ENCODE peak calls at places on chromosomes 6 and 20, in five cellular contexts. One of them, this sample, is unnamed.

GRCh38 chr6:65199683-65200082 is 507.3 kb downstream of the EYS start:
- DNase-seq in GM23248: no peak
- DNase-seq in fibroblast of villous mesenchyme: no peak
- DNase-seq in T follicular helper cell: no peak
- DNase-seq in CD14-positive monocyte: no peak
- DNase-seq in this sample: no peak

GRCh38 chr6:77015350-77015749 is 447.9 kb downstream of the HTR1B start:
- DNase-seq in T follicular helper cell: no peak
- DNase-seq in fibroblast of villous mesenchyme: peak
- DNase-seq in CD14-positive monocyte: no peak
- DNase-seq in GM23248: peak
- DNase-seq in this sample: no peak

GRCh38 chr6:159952289-159953005 is 16.4 kb upstream of the IGF2R start:
- DNase-seq in CD14-positive monocyte: no peak
- DNase-seq in GM23248: no peak
- DNase-seq in T follicular helper cell: no peak
- DNase-seq in fibroblast of villous mesenchyme: no peak
- DNase-seq in this sample: no peak

GRCh38 chr6:130357436-130357835 is 8.4 kb upstream of the TMEM200A start:
- DNase-seq in CD14-positive monocyte: no peak
- DNase-seq in fibroblast of villous mesenchyme: no peak
- DNase-seq in GM23248: no peak
- DNase-seq in T follicular helper cell: no peak
- DNase-seq in this sample: no peak

GRCh38 chr20:48965189-48965910 is 43.8 kb downstream of the ARFGEF2 start:
- DNase-seq in T follicular helper cell: no peak
- DNase-seq in fibroblast of villous mesenchyme: peak
- DNase-seq in CD14-positive monocyte: no peak
- DNase-seq in GM23248: peak
- DNase-seq in this sample: no peak

GRCh38 chr6:131035582-131035981 is 27.5 kb downstream of the EPB41L2 start:
- DNase-seq in T follicular helper cell: no peak
- DNase-seq in fibroblast of villous mesenchyme: no peak
- DNase-seq in GM23248: no peak
- DNase-seq in CD14-positive monocyte: no peak
- DNase-seq in this sample: no peak

GRCh38 chr6:118650500-118651281 is 700 bp downstream of the CEP85L start:
- DNase-seq in GM23248: peak
- DNase-seq in T follicular helper cell: peak
- DNase-seq in CD14-positive monocyte: peak
- DNase-seq in fibroblast of villous mesenchyme: peak
- DNase-seq in this sample: no peak

GRCh38 chr20:17499041-17499440 is 32.1 kb downstream of the BFSP1 start:
- DNase-seq in CD14-positive monocyte: no peak
- DNase-seq in fibroblast of villous mesenchyme: peak
- DNase-seq in T follicular helper cell: no peak
- DNase-seq in GM23248: peak
- DNase-seq in this sample: no peak

GRCh38 chr6:43924222-43924702 is 154.3 kb downstream of the VEGFA start:
- DNase-seq in fibroblast of villous mesenchyme: no peak
- DNase-seq in T follicular helper cell: no peak
- DNase-seq in CD14-positive monocyte: peak
- DNase-seq in GM23248: peak
- DNase-seq in this sample: no peak

GRCh38 chr6:47681201-47681990 is 17.0 kb upstream of the ADGRF4 start:
- DNase-seq in GM23248: no peak
- DNase-seq in fibroblast of villous mesenchyme: no peak
- DNase-seq in T follicular helper cell: no peak
- DNase-seq in CD14-positive monocyte: no peak
- DNase-seq in this sample: no peak

GRCh38 chr20:8862092-8862491 is 206.8 kb upstream of the PLCB4 start:
- DNase-seq in fibroblast of villous mesenchyme: no peak
- DNase-seq in CD14-positive monocyte: no peak
- DNase-seq in GM23248: no peak
- DNase-seq in T follicular helper cell: no peak
- DNase-seq in this sample: no peak

GRCh38 chr6:170459451-170459850 is 93.7 kb downstream of the PSMB1 start:
- DNase-seq in fibroblast of villous mesenchyme: peak
- DNase-seq in CD14-positive monocyte: no peak
- DNase-seq in T follicular helper cell: no peak
- DNase-seq in GM23248: peak
- DNase-seq in this sample: no peak

GRCh38 chr6:44593539-44593944 is 206.0 kb downstream of the CDC5L start:
- DNase-seq in fibroblast of villous mesenchyme: peak
- DNase-seq in GM23248: peak
- DNase-seq in CD14-positive monocyte: no peak
- DNase-seq in T follicular helper cell: peak
- DNase-seq in this sample: peak

GRCh38 chr6:56759521-56759920 is 116.8 kb upstream of the DST start:
- DNase-seq in GM23248: no peak
- DNase-seq in fibroblast of villous mesenchyme: no peak
- DNase-seq in CD14-positive monocyte: no peak
- DNase-seq in T follicular helper cell: no peak
- DNase-seq in this sample: no peak

GRCh38 chr6:5981274-5982026 is 25.3 kb downstream of the NRN1 start:
- DNase-seq in CD14-positive monocyte: no peak
- DNase-seq in T follicular helper cell: no peak
- DNase-seq in GM23248: peak
- DNase-seq in fibroblast of villous mesenchyme: no peak
- DNase-seq in this sample: no peak

GRCh38 chr6:152859225-152859624 is 108.6 kb downstream of the VIP start:
- DNase-seq in fibroblast of villous mesenchyme: peak
- DNase-seq in GM23248: no peak
- DNase-seq in CD14-positive monocyte: no peak
- DNase-seq in T follicular helper cell: no peak
- DNase-seq in this sample: no peak

GRCh38 chr20:4956200-4956810 is 45.0 kb downstream of the SLC23A2 start:
- DNase-seq in GM23248: peak
- DNase-seq in CD14-positive monocyte: no peak
- DNase-seq in fibroblast of villous mesenchyme: peak
- DNase-seq in T follicular helper cell: no peak
- DNase-seq in this sample: peak

GRCh38 chr6:106309766-106310373 is 15.7 kb downstream of the ATG5 start:
- DNase-seq in CD14-positive monocyte: no peak
- DNase-seq in T follicular helper cell: no peak
- DNase-seq in fibroblast of villous mesenchyme: peak
- DNase-seq in GM23248: peak
- DNase-seq in this sample: no peak

GRCh38 chr6:20789162-20789561 is 254.9 kb downstream of the CDKAL1 start:
- DNase-seq in fibroblast of villous mesenchyme: peak
- DNase-seq in CD14-positive monocyte: no peak
- DNase-seq in T follicular helper cell: no peak
- DNase-seq in GM23248: peak
- DNase-seq in this sample: no peak

GRCh38 chr6:54282186-54282585 is 26.1 kb upstream of the TINAG start:
- DNase-seq in T follicular helper cell: no peak
- DNase-seq in CD14-positive monocyte: no peak
- DNase-seq in GM23248: peak
- DNase-seq in fibroblast of villous mesenchyme: peak
- DNase-seq in this sample: no peak

GRCh38 chr6:139711714-139712585 is 337.5 kb upstream of the CITED2 start:
- DNase-seq in GM23248: peak
- DNase-seq in CD14-positive monocyte: no peak
- DNase-seq in fibroblast of villous mesenchyme: peak
- DNase-seq in T follicular helper cell: no peak
- DNase-seq in this sample: no peak

GRCh38 chr6:22071655-22072054 is 225.2 kb downstream of the PRL start:
- DNase-seq in GM23248: peak
- DNase-seq in fibroblast of villous mesenchyme: peak
- DNase-seq in T follicular helper cell: no peak
- DNase-seq in CD14-positive monocyte: no peak
- DNase-seq in this sample: no peak

GRCh38 chr6:159815410-159815809 is 15.3 kb downstream of the PNLDC1 start:
- DNase-seq in GM23248: no peak
- DNase-seq in CD14-positive monocyte: no peak
- DNase-seq in fibroblast of villous mesenchyme: no peak
- DNase-seq in T follicular helper cell: no peak
- DNase-seq in this sample: no peak

GRCh38 chr6:148502083-148502772 is 159.6 kb downstream of the SASH1 start:
- DNase-seq in T follicular helper cell: no peak
- DNase-seq in GM23248: peak
- DNase-seq in fibroblast of villous mesenchyme: peak
- DNase-seq in CD14-positive monocyte: no peak
- DNase-seq in this sample: no peak

GRCh38 chr6:110687326-110687725 is 127.9 kb downstream of the CDK19 start:
- DNase-seq in CD14-positive monocyte: no peak
- DNase-seq in fibroblast of villous mesenchyme: no peak
- DNase-seq in T follicular helper cell: no peak
- DNase-seq in GM23248: no peak
- DNase-seq in this sample: no peak

GRCh38 chr6:157800420-157801237 is 22.4 kb upstream of the SNX9 start:
- DNase-seq in GM23248: peak
- DNase-seq in fibroblast of villous mesenchyme: peak
- DNase-seq in T follicular helper cell: no peak
- DNase-seq in CD14-positive monocyte: no peak
- DNase-seq in this sample: no peak

GRCh38 chr6:86152546-86152945 is 509.9 kb upstream of the SYNCRIP start:
- DNase-seq in fibroblast of villous mesenchyme: no peak
- DNase-seq in CD14-positive monocyte: no peak
- DNase-seq in GM23248: no peak
- DNase-seq in T follicular helper cell: no peak
- DNase-seq in this sample: no peak

GRCh38 chr20:44073011-44073674 is 113.8 kb downstream of the JPH2 start:
- DNase-seq in fibroblast of villous mesenchyme: no peak
- DNase-seq in GM23248: no peak
- DNase-seq in T follicular helper cell: no peak
- DNase-seq in CD14-positive monocyte: no peak
- DNase-seq in this sample: no peak